ENCODE peak calls at places on chromosome 7, in seven cellular contexts. W is activated CD4-positive, CD25-positive, alpha-beta regulatory T cell; F is GM03348; I is brain microvascular endothelial cell; P is stimulated activated naive B cell treated with anti-CD40 and anti-IgM and Interleukin-4, amounts not matched to agents 10 μg/mL and 1 μg/mL and 100 μg/mL, for 72 hours; E is A549; Y is left ventricle myocardium inferior. S is an unnamed sample.

GRCh38 chr7:117158941-117159705 is 163.7 kb downstream of the WNT2 start:
- DNase-seq in W (no peak), F (peak; percentile 24), I (no peak), P (no peak), E (no peak), Y (no peak), S (no peak)

GRCh38 chr7:104272767-104273384 is 55.5 kb upstream of the LHFPL3 start:
- DNase-seq in W (no peak), F (peak; percentile 43), I (peak; percentile 38), P (no peak), E (no peak), Y (no peak), S (no peak)

GRCh38 chr7:45715471-45716352 is 141.5 kb downstream of the ADCY1 start:
- DNase-seq in W (no peak), F (no peak), I (no peak), P (no peak), E (no peak), Y (no peak), S (no peak)

GRCh38 chr7:75056476-75056875 is 17.1 kb downstream of the RCC1L start:
- DNase-seq in W (no peak), F (peak; percentile 88), I (peak; percentile 37), P (no peak), E (no peak), Y (no peak), S (no peak)

GRCh38 chr7:1979591-1980560 is 252.9 kb downstream of the MAD1L1 start:
- DNase-seq in W (no peak), F (no peak), I (no peak), P (peak; percentile 63), E (no peak), Y (no peak), S (no peak)

GRCh38 chr7:99631311-99632109 is 14.8 kb downstream of the ZSCAN25 start:
- DNase-seq in W (no peak), F (peak; percentile 18), I (peak; percentile 14), P (no peak), E (peak; percentile 48), Y (peak; percentile 34), S (peak; percentile 78)

GRCh38 chr7:30349170-30349569 is 64.8 kb downstream of the ZNRF2 start:
- DNase-seq in W (no peak), F (no peak), I (no peak), P (no peak), E (no peak), Y (no peak), S (no peak)

GRCh38 chr7:35781200-35781701 is 19.6 kb upstream of the SEPTIN7 start:
- DNase-seq in W (no peak), F (peak; percentile 8), I (no peak), P (no peak), E (no peak), Y (no peak), S (no peak)

GRCh38 chr7:84422790-84423189 is 228.2 kb upstream of the SEMA3A start:
- DNase-seq in W (no peak), F (no peak), I (no peak), P (no peak), E (no peak), Y (no peak), S (no peak)

GRCh38 chr7:74449809-74450397 is 3.8 kb upstream of the GTF2IRD1 start:
- DNase-seq in W (peak; percentile 27), F (peak; percentile 87), I (peak; percentile 40), P (peak; percentile 41), E (peak; percentile 76), Y (peak; percentile 25), S (no peak)

GRCh38 chr7:1886361-1887064 is 216.4 kb downstream of the ELFN1 start:
- DNase-seq in W (no peak), F (no peak), I (no peak), P (no peak), E (no peak), Y (peak; percentile 54), S (no peak)

GRCh38 chr7:28855538-28856217 is 102.5 kb downstream of the TRIL start:
- DNase-seq in W (no peak), F (peak; percentile 79), I (peak; percentile 96), P (no peak), E (peak; percentile 71), Y (no peak), S (no peak)

GRCh38 chr7:19982841-19983835 is 209.7 kb upstream of the TMEM196 start:
- DNase-seq in W (no peak), F (no peak), I (peak; percentile 87), P (peak; percentile 54), E (no peak), Y (no peak), S (no peak)

GRCh38 chr7:6228363-6228762 is 44.1 kb downstream of the CYTH3 start:
- DNase-seq in W (no peak), F (no peak), I (peak; percentile 27), P (no peak), E (no peak), Y (no peak), S (no peak)

GRCh38 chr7:105896407-105896842 is 20.0 kb upstream of the ATXN7L1 start:
- DNase-seq in W (no peak), F (no peak), I (no peak), P (no peak), E (no peak), Y (no peak), S (no peak)

GRCh38 chr7:54878339-54878738 is 119.3 kb upstream of the SEC61G start:
- DNase-seq in W (no peak), F (no peak), I (no peak), P (no peak), E (no peak), Y (no peak), S (no peak)

GRCh38 chr7:29898301-29898700 is 91.3 kb downstream of the SCRN1 start:
- DNase-seq in W (no peak), F (no peak), I (no peak), P (no peak), E (no peak), Y (no peak), S (no peak)

GRCh38 chr7:155798673-155799439 is 13.4 kb downstream of the SHH start:
- DNase-seq in W (no peak), F (no peak), I (no peak), P (no peak), E (no peak), Y (no peak), S (no peak)